ENCODE peak calls at places on chromosomes 12 and 14, in five cellular contexts. F is left ventricle myocardium inferior, Y is H9, X is mammary epithelial cell, Z is GM23338. B is an unnamed sample.
A peak's percentile ranks its signal among the peaks of the same experiment; 100 is the strongest.

GRCh38 chr14:71300474-71301359 is 393.5 kb downstream of the PCNX1 start:
- DNase-seq in Z (no peak), F (no peak), X (no peak), Y (no peak), B (no peak)

GRCh38 chr12:120740871-120741270 is 15.2 kb downstream of the ACADS start:
- DNase-seq in Y (no peak), F (no peak), Z (no peak), X (no peak), B (no peak)

GRCh38 chr12:23771230-23771949 is 178.1 kb downstream of the SOX5 start:
- DNase-seq in Y (no peak), F (peak; percentile 48), X (no peak), Z (no peak), B (peak; percentile 74)

GRCh38 chr14:102991376-102991775 is 66.0 kb downstream of the CDC42BPB start:
- DNase-seq in X (no peak), Z (no peak), Y (no peak), F (no peak), B (no peak)

GRCh38 chr14:49549446-49549845 is 36.7 kb downstream of the RPS29 start:
- DNase-seq in Z (no peak), Y (no peak), X (no peak), F (no peak), B (no peak)

GRCh38 chr12:114245555-114245954 is 160.4 kb downstream of the TBX5 start:
- DNase-seq in Z (peak; percentile 84), Y (peak; percentile 67), X (no peak), F (no peak), B (no peak)

GRCh38 chr12:125181107-125181506 is 115.9 kb downstream of the AACS start:
- DNase-seq in F (no peak), X (no peak), Y (no peak), Z (no peak), B (no peak)

GRCh38 chr12:23204933-23205778 is 580.2 kb downstream of the ETNK1 start:
- DNase-seq in Z (peak; percentile 72), F (no peak), Y (no peak), X (peak; percentile 37), B (no peak)

GRCh38 chr14:81164167-81164774 is 56.5 kb downstream of the GTF2A1 start:
- DNase-seq in Y (peak; percentile 91), X (peak; percentile 85), F (no peak), Z (peak; percentile 92), B (peak; percentile 71)

GRCh38 chr12:2354151-2354991 is 301.6 kb downstream of the CACNA1C start:
- DNase-seq in F (no peak), X (no peak), Y (no peak), Z (no peak), B (no peak)

GRCh38 chr12:89454080-89454848 is 70.3 kb downstream of the GALNT4 start:
- DNase-seq in Z (no peak), X (no peak), F (no peak), Y (peak; percentile 34), B (no peak)

GRCh38 chr14:102396531-102396930 is 33.8 kb downstream of the TECPR2 start:
- DNase-seq in F (no peak), Y (no peak), Z (no peak), X (no peak), B (no peak)

GRCh38 chr12:52168019-52168717 is 23.6 kb downstream of the KRT80 start:
- DNase-seq in Y (no peak), X (peak; percentile 54), Z (no peak), F (no peak), B (no peak)

GRCh38 chr12:127060310-127060847 is 1206.6 kb upstream of the TMEM132C start:
- DNase-seq in F (no peak), X (no peak), Z (no peak), Y (peak; percentile 45), B (no peak)

GRCh38 chr12:96397756-96398421 is 2.4 kb downstream of the CDK17 start:
- DNase-seq in Y (no peak), F (no peak), Z (no peak), X (no peak), B (no peak)

GRCh38 chr14:30355431-30355913 is 203.5 kb upstream of the G2E3 start:
- DNase-seq in X (no peak), F (no peak), Z (no peak), Y (no peak), B (no peak)

GRCh38 chr14:100381386-100382105 is 58.4 kb downstream of the SLC25A47 start:
- DNase-seq in Z (no peak), X (no peak), F (no peak), Y (no peak), B (no peak)

DNA sequence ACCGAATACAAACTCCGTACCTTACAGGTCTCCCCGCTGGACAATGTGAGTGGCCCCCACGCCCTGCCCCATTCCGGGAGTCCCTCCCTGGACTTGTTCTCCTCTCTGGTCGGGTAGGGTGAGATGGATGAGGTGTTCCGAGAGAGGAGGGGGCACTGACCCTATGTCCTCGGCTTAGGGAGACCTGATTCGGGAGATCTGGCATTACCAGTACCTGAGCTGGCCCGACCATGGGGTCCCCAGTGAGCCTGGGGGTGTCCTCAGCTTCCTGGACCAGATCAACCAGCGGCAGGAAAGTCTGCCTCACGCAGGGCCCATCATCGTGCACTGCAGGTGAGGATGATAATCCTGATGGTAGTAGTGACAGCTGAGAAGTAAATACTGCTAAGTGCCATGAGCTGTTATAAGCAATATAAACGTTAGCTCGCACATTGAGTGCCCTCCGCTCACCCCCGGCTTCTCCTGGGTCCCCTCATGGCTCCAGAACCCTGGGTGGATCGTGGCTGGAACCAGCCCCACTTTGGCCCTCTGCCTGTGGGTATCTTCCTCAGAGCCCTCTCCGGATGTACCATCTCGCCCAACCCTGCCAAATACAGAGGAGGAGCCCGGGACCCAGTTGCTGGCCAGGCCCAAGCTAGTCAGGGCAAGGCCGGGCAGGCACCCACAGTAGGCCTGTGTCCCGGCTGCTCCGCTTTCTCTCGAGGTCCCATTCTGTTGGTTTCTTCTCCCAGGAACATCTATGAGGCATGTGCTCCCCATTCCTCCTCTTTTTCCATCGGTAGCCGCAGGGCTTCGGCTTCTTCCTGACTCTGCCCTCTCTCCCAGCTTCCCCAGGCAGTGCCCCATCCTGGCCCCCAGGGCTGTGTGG is 6.8 kb downstream of the PTPN6 start:
- DNase-seq in Y (no peak), X (no peak), Z (no peak), F (no peak), B (no peak)
- H3K4me1 ChIP-seq in Y (peaks cover 5% of the 10 kb centered on the region), X (peaks cover 35% of the 10 kb centered on the region), Z (peaks cover 32% of the 10 kb centered on the region), F (peaks cover 66% of the 10 kb centered on the region), B (peaks cover 10% of the 10 kb centered on the region)

GRCh38 chr14:91357731-91358319 is 59.8 kb downstream of the CCDC88C start:
- DNase-seq in Y (no peak), F (no peak), Z (no peak), X (no peak), B (no peak)
- H3K27ac ChIP-seq in Y (no peak overlapping the region), F (no peak overlapping the region), Z (no peak overlapping the region), X (no peak overlapping the region), B (no peak overlapping the region)

GRCh38 chr14:74571901-74572828 is 39.9 kb downstream of the LTBP2 start:
- DNase-seq in Z (no peak), Y (no peak), F (no peak), X (peak; percentile 99), B (no peak)
- H3K4me1 ChIP-seq in Z (no peaks in the 10 kb centered on the region), Y (no peaks in the 10 kb centered on the region), F (peaks cover 57% of the 10 kb centered on the region), X (peaks cover 85% of the 10 kb centered on the region), B (peaks cover 96% of the 10 kb centered on the region)

GRCh38 chr12:102232446-102232845 is 34.8 kb upstream of the PMCH start:
- DNase-seq in Z (no peak), F (no peak), Y (no peak), X (no peak), B (no peak)
- H3K27ac ChIP-seq in Z (no peak overlapping the region), F (no peak overlapping the region), Y (no peak overlapping the region), X (no peak overlapping the region), B (no peak overlapping the region)

GRCh38 chr14:74582910-74583581 is 29.0 kb downstream of the LTBP2 start:
- DNase-seq in X (peak; percentile 40), Z (no peak), Y (no peak), F (peak; percentile 58), B (peak; percentile 62)

GRCh38 chr14:74578479-74578878 is 33.6 kb downstream of the LTBP2 start:
- DNase-seq in Y (no peak), X (no peak), Z (no peak), F (no peak), B (no peak)

GRCh38 chr14:74579447-74580274 is 32.4 kb downstream of the LTBP2 start:
- DNase-seq in F (no peak), Y (no peak), Z (no peak), X (peak; percentile 95), B (no peak)

GRCh38 chr14:74577948-74578275 is 34.1 kb downstream of the LTBP2 start:
- DNase-seq in F (no peak), X (no peak), Y (no peak), Z (no peak), B (no peak)

GRCh38 chr14:74580275-74580672 is 31.8 kb downstream of the LTBP2 start:
- DNase-seq in Z (no peak), F (no peak), X (no peak), Y (no peak), B (no peak)
- H3K4me1 ChIP-seq in Z (no peaks in the 10 kb centered on the region), F (peaks cover 53% of the 10 kb centered on the region), X (peaks cover 73% of the 10 kb centered on the region), Y (no peaks in the 10 kb centered on the region), B (no peaks in the 10 kb centered on the region)

GRCh38 chr12:70826156-70826555 is 94.4 kb downstream of the PTPRR start:
- DNase-seq in Y (no peak), X (no peak), Z (no peak), F (no peak), B (no peak)
- H3K27ac ChIP-seq in Y (no peak overlapping the region), X (no peak overlapping the region), Z (no peak overlapping the region), F (no peak overlapping the region), B (no peak overlapping the region)

B was measured in tibial artery.